ENCODE peak calls at places on chromosomes 6 and 20, in seven cellular contexts. One of them, this sample, is unnamed.
A peak's percentile ranks its signal among the peaks of the same experiment; 100 is the strongest.

GRCh38 chr20:40144581-40144980 is 544.5 kb downstream of the MAFB start:
- DNase-seq in GM12865: no peak
- DNase-seq in activated T-cell treated with anti-CD3 and anti-CD28 coated beads, Interleukin-2, amount 50 U/mL, for 4 hours: no peak
- DNase-seq in activated naive CD4-positive, alpha-beta T cell treated with anti-CD3 and anti-CD28 coated beads for 36 hours: no peak
- DNase-seq in HEK293T: no peak
- DNase-seq in GM23248: no peak
- DNase-seq in COR-L47: no peak
- DNase-seq in this sample: no peak

GRCh38 chr20:10671221-10671849 is 2.5 kb downstream of the JAG1 start:
- DNase-seq in GM12865: peak; percentile 85
- DNase-seq in activated T-cell treated with anti-CD3 and anti-CD28 coated beads, Interleukin-2, amount 50 U/mL, for 4 hours: no peak
- DNase-seq in activated naive CD4-positive, alpha-beta T cell treated with anti-CD3 and anti-CD28 coated beads for 36 hours: peak; percentile 55
- DNase-seq in HEK293T: no peak
- DNase-seq in GM23248: peak; percentile 96
- DNase-seq in COR-L47: peak; percentile 47
- DNase-seq in this sample: peak; percentile 28

GRCh38 chr6:159267165-159267564 is 98.0 kb downstream of the FNDC1 start:
- DNase-seq in GM12865: peak; percentile 15
- DNase-seq in activated T-cell treated with anti-CD3 and anti-CD28 coated beads, Interleukin-2, amount 50 U/mL, for 4 hours: no peak
- DNase-seq in activated naive CD4-positive, alpha-beta T cell treated with anti-CD3 and anti-CD28 coated beads for 36 hours: peak; percentile 49
- DNase-seq in HEK293T: peak; percentile 48
- DNase-seq in GM23248: peak; percentile 40
- DNase-seq in COR-L47: no peak
- DNase-seq in this sample: peak; percentile 41

GRCh38 chr20:58481541-58482021 is 33.6 kb downstream of the APCDD1L start:
- DNase-seq in GM12865: peak; percentile 60
- DNase-seq in activated T-cell treated with anti-CD3 and anti-CD28 coated beads, Interleukin-2, amount 50 U/mL, for 4 hours: peak; percentile 30
- DNase-seq in activated naive CD4-positive, alpha-beta T cell treated with anti-CD3 and anti-CD28 coated beads for 36 hours: peak; percentile 71
- DNase-seq in HEK293T: peak; percentile 56
- DNase-seq in GM23248: peak; percentile 63
- DNase-seq in COR-L47: no peak
- DNase-seq in this sample: peak; percentile 6

GRCh38 chr6:43125555-43125954 is 45.5 kb upstream of the SRF start:
- DNase-seq in GM12865: no peak
- DNase-seq in activated T-cell treated with anti-CD3 and anti-CD28 coated beads, Interleukin-2, amount 50 U/mL, for 4 hours: no peak
- DNase-seq in activated naive CD4-positive, alpha-beta T cell treated with anti-CD3 and anti-CD28 coated beads for 36 hours: no peak
- DNase-seq in HEK293T: no peak
- DNase-seq in GM23248: peak; percentile 54
- DNase-seq in COR-L47: no peak
- DNase-seq in this sample: no peak

GRCh38 chr6:25359891-25360290 is 80.7 kb downstream of the CARMIL1 start:
- DNase-seq in GM12865: no peak
- DNase-seq in activated T-cell treated with anti-CD3 and anti-CD28 coated beads, Interleukin-2, amount 50 U/mL, for 4 hours: no peak
- DNase-seq in activated naive CD4-positive, alpha-beta T cell treated with anti-CD3 and anti-CD28 coated beads for 36 hours: no peak
- DNase-seq in HEK293T: no peak
- DNase-seq in GM23248: peak; percentile 26
- DNase-seq in COR-L47: peak; percentile 59
- DNase-seq in this sample: no peak

GRCh38 chr6:12232339-12232738 is 57.8 kb upstream of the EDN1 start:
- DNase-seq in GM12865: peak; percentile 51
- DNase-seq in activated T-cell treated with anti-CD3 and anti-CD28 coated beads, Interleukin-2, amount 50 U/mL, for 4 hours: no peak
- DNase-seq in activated naive CD4-positive, alpha-beta T cell treated with anti-CD3 and anti-CD28 coated beads for 36 hours: peak; percentile 11
- DNase-seq in HEK293T: no peak
- DNase-seq in GM23248: peak; percentile 64
- DNase-seq in COR-L47: no peak
- DNase-seq in this sample: no peak

GRCh38 chr6:34791164-34791841 is 580 bp upstream of the BLTP3A start:
- DNase-seq in GM12865: peak; percentile 61
- DNase-seq in activated T-cell treated with anti-CD3 and anti-CD28 coated beads, Interleukin-2, amount 50 U/mL, for 4 hours: peak; percentile 32
- DNase-seq in activated naive CD4-positive, alpha-beta T cell treated with anti-CD3 and anti-CD28 coated beads for 36 hours: peak; percentile 53
- DNase-seq in HEK293T: no peak
- DNase-seq in GM23248: peak; percentile 61
- DNase-seq in COR-L47: peak; percentile 48
- DNase-seq in this sample: peak; percentile 78

GRCh38 chr20:33660035-33660684 is 2.0 kb upstream of the C20orf144 start:
- DNase-seq in GM12865: no peak
- DNase-seq in activated T-cell treated with anti-CD3 and anti-CD28 coated beads, Interleukin-2, amount 50 U/mL, for 4 hours: no peak
- DNase-seq in activated naive CD4-positive, alpha-beta T cell treated with anti-CD3 and anti-CD28 coated beads for 36 hours: no peak
- DNase-seq in HEK293T: no peak
- DNase-seq in GM23248: no peak
- DNase-seq in COR-L47: no peak
- DNase-seq in this sample: no peak

GRCh38 chr6:154478021-154478651 is 32.3 kb downstream of the CNKSR3 start:
- DNase-seq in GM12865: no peak
- DNase-seq in activated T-cell treated with anti-CD3 and anti-CD28 coated beads, Interleukin-2, amount 50 U/mL, for 4 hours: no peak
- DNase-seq in activated naive CD4-positive, alpha-beta T cell treated with anti-CD3 and anti-CD28 coated beads for 36 hours: no peak
- DNase-seq in HEK293T: no peak
- DNase-seq in GM23248: peak; percentile 40
- DNase-seq in COR-L47: no peak
- DNase-seq in this sample: no peak

GRCh38 chr6:501891-502601 is 110.5 kb downstream of the IRF4 start:
- DNase-seq in GM12865: peak; percentile 61
- DNase-seq in activated T-cell treated with anti-CD3 and anti-CD28 coated beads, Interleukin-2, amount 50 U/mL, for 4 hours: peak; percentile 58
- DNase-seq in activated naive CD4-positive, alpha-beta T cell treated with anti-CD3 and anti-CD28 coated beads for 36 hours: peak; percentile 85
- DNase-seq in HEK293T: no peak
- DNase-seq in GM23248: no peak
- DNase-seq in COR-L47: no peak
- DNase-seq in this sample: no peak

GRCh38 chr6:43851204-43851855 is 81.3 kb downstream of the VEGFA start:
- DNase-seq in GM12865: no peak
- DNase-seq in activated T-cell treated with anti-CD3 and anti-CD28 coated beads, Interleukin-2, amount 50 U/mL, for 4 hours: no peak
- DNase-seq in activated naive CD4-positive, alpha-beta T cell treated with anti-CD3 and anti-CD28 coated beads for 36 hours: no peak
- DNase-seq in HEK293T: no peak
- DNase-seq in GM23248: peak; percentile 89
- DNase-seq in COR-L47: no peak
- DNase-seq in this sample: no peak

GRCh38 chr6:143335865-143336264 is 114.6 kb downstream of the ADAT2 start:
- DNase-seq in GM12865: no peak
- DNase-seq in activated T-cell treated with anti-CD3 and anti-CD28 coated beads, Interleukin-2, amount 50 U/mL, for 4 hours: no peak
- DNase-seq in activated naive CD4-positive, alpha-beta T cell treated with anti-CD3 and anti-CD28 coated beads for 36 hours: no peak
- DNase-seq in HEK293T: no peak
- DNase-seq in GM23248: no peak
- DNase-seq in COR-L47: no peak
- DNase-seq in this sample: no peak

GRCh38 chr20:56187791-56188190 is 60.7 kb upstream of the MC3R start:
- DNase-seq in GM12865: no peak
- DNase-seq in activated T-cell treated with anti-CD3 and anti-CD28 coated beads, Interleukin-2, amount 50 U/mL, for 4 hours: no peak
- DNase-seq in activated naive CD4-positive, alpha-beta T cell treated with anti-CD3 and anti-CD28 coated beads for 36 hours: no peak
- DNase-seq in HEK293T: no peak
- DNase-seq in GM23248: peak; percentile 24
- DNase-seq in COR-L47: peak; percentile 93
- DNase-seq in this sample: no peak

GRCh38 chr6:33955566-33955965 is 151.8 kb upstream of the MLN start:
- DNase-seq in GM12865: no peak
- DNase-seq in activated T-cell treated with anti-CD3 and anti-CD28 coated beads, Interleukin-2, amount 50 U/mL, for 4 hours: no peak
- DNase-seq in activated naive CD4-positive, alpha-beta T cell treated with anti-CD3 and anti-CD28 coated beads for 36 hours: no peak
- DNase-seq in HEK293T: no peak
- DNase-seq in GM23248: no peak
- DNase-seq in COR-L47: no peak
- DNase-seq in this sample: no peak

GRCh38 chr6:17851001-17851719 is 136.3 kb downstream of the KIF13A start:
- DNase-seq in GM12865: no peak
- DNase-seq in activated T-cell treated with anti-CD3 and anti-CD28 coated beads, Interleukin-2, amount 50 U/mL, for 4 hours: no peak
- DNase-seq in activated naive CD4-positive, alpha-beta T cell treated with anti-CD3 and anti-CD28 coated beads for 36 hours: no peak
- DNase-seq in HEK293T: no peak
- DNase-seq in GM23248: peak; percentile 46
- DNase-seq in COR-L47: no peak
- DNase-seq in this sample: no peak

GRCh38 chr20:35434085-35435005 is 3.7 kb downstream of the GDF5 start:
- DNase-seq in GM12865: no peak
- DNase-seq in activated T-cell treated with anti-CD3 and anti-CD28 coated beads, Interleukin-2, amount 50 U/mL, for 4 hours: no peak
- DNase-seq in activated naive CD4-positive, alpha-beta T cell treated with anti-CD3 and anti-CD28 coated beads for 36 hours: no peak
- DNase-seq in HEK293T: no peak
- DNase-seq in GM23248: peak; percentile 14
- DNase-seq in COR-L47: no peak
- DNase-seq in this sample: no peak

GRCh38 chr6:168530653-168531071 is 89.7 kb downstream of the SMOC2 start:
- DNase-seq in GM12865: no peak
- DNase-seq in activated T-cell treated with anti-CD3 and anti-CD28 coated beads, Interleukin-2, amount 50 U/mL, for 4 hours: no peak
- DNase-seq in activated naive CD4-positive, alpha-beta T cell treated with anti-CD3 and anti-CD28 coated beads for 36 hours: no peak
- DNase-seq in HEK293T: no peak
- DNase-seq in GM23248: no peak
- DNase-seq in COR-L47: no peak
- DNase-seq in this sample: no peak

GRCh38 chr20:49883246-49883802 is 32.0 kb downstream of the SPATA2 start:
- DNase-seq in GM12865: no peak
- DNase-seq in activated T-cell treated with anti-CD3 and anti-CD28 coated beads, Interleukin-2, amount 50 U/mL, for 4 hours: no peak
- DNase-seq in activated naive CD4-positive, alpha-beta T cell treated with anti-CD3 and anti-CD28 coated beads for 36 hours: no peak
- DNase-seq in HEK293T: no peak
- DNase-seq in GM23248: no peak
- DNase-seq in COR-L47: no peak
- DNase-seq in this sample: no peak

GRCh38 chr20:25310921-25311728 is 63.2 kb downstream of the PYGB start:
- DNase-seq in GM12865: no peak
- DNase-seq in activated T-cell treated with anti-CD3 and anti-CD28 coated beads, Interleukin-2, amount 50 U/mL, for 4 hours: no peak
- DNase-seq in activated naive CD4-positive, alpha-beta T cell treated with anti-CD3 and anti-CD28 coated beads for 36 hours: no peak
- DNase-seq in HEK293T: no peak
- DNase-seq in GM23248: peak; percentile 81
- DNase-seq in COR-L47: no peak
- DNase-seq in this sample: no peak

GRCh38 chr6:79431469-79431868 is 105.8 kb downstream of the LCA5 start:
- DNase-seq in GM12865: peak; percentile 25
- DNase-seq in activated T-cell treated with anti-CD3 and anti-CD28 coated beads, Interleukin-2, amount 50 U/mL, for 4 hours: no peak
- DNase-seq in activated naive CD4-positive, alpha-beta T cell treated with anti-CD3 and anti-CD28 coated beads for 36 hours: no peak
- DNase-seq in HEK293T: peak; percentile 45
- DNase-seq in GM23248: no peak
- DNase-seq in COR-L47: no peak
- DNase-seq in this sample: no peak

GRCh38 chr20:43941476-43942212 is 27.0 kb downstream of the TOX2 start:
- DNase-seq in GM12865: peak; percentile 47
- DNase-seq in activated T-cell treated with anti-CD3 and anti-CD28 coated beads, Interleukin-2, amount 50 U/mL, for 4 hours: no peak
- DNase-seq in activated naive CD4-positive, alpha-beta T cell treated with anti-CD3 and anti-CD28 coated beads for 36 hours: no peak
- DNase-seq in HEK293T: no peak
- DNase-seq in GM23248: peak; percentile 40
- DNase-seq in COR-L47: no peak
- DNase-seq in this sample: peak; percentile 33

GRCh38 chr6:104400844-104401243 is 458.9 kb downstream of the HACE1 start:
- DNase-seq in GM12865: no peak
- DNase-seq in activated T-cell treated with anti-CD3 and anti-CD28 coated beads, Interleukin-2, amount 50 U/mL, for 4 hours: no peak
- DNase-seq in activated naive CD4-positive, alpha-beta T cell treated with anti-CD3 and anti-CD28 coated beads for 36 hours: no peak
- DNase-seq in HEK293T: no peak
- DNase-seq in GM23248: no peak
- DNase-seq in COR-L47: no peak
- DNase-seq in this sample: no peak

GRCh38 chr6:6683964-6684363 is 95.4 kb downstream of the LY86 start:
- DNase-seq in GM12865: no peak
- DNase-seq in activated T-cell treated with anti-CD3 and anti-CD28 coated beads, Interleukin-2, amount 50 U/mL, for 4 hours: no peak
- DNase-seq in activated naive CD4-positive, alpha-beta T cell treated with anti-CD3 and anti-CD28 coated beads for 36 hours: no peak
- DNase-seq in HEK293T: no peak
- DNase-seq in GM23248: no peak
- DNase-seq in COR-L47: no peak
- DNase-seq in this sample: no peak

This sample was measured in OCI-LY7.